ENCODE peak calls at places on chromosomes 3 and 15, in four cellular contexts. T is endothelial cell of umbilical vein, X is ovary, U is right lobe of liver. Q is an unnamed sample.

GRCh38 chr3:74643636-74644035 is 29.2 kb upstream of the CNTN3 start:
- DNase-seq in T (peak; percentile 4), X (peak; percentile 37), U (no peak), Q (peak; percentile 71)

GRCh38 chr3:37321260-37321852 is 147.0 kb upstream of the LRRFIP2 start:
- DNase-seq in T (peak; percentile 53), X (no peak), U (no peak), Q (no peak)

GRCh38 chr3:197007296-197007940 is 22.2 kb downstream of the MELTF start:
- DNase-seq in T (no peak), X (no peak), U (no peak), Q (no peak)

GRCh38 chr15:86813892-86814291 is 734.2 kb downstream of the AGBL1 start:
- DNase-seq in T (no peak), X (no peak), U (no peak), Q (no peak)

GRCh38 chr3:189372205-189372764 is 200.5 kb downstream of the TPRG1 start:
- DNase-seq in T (no peak), X (no peak), U (no peak), Q (no peak)

GRCh38 chr15:98889930-98890695 is 117.5 kb downstream of the PGPEP1L start:
- DNase-seq in T (peak; percentile 60), X (no peak), U (no peak), Q (no peak)

GRCh38 chr15:83012038-83012490 is 625 bp upstream of the C15orf40 start:
- DNase-seq in T (no peak), X (no peak), U (no peak), Q (no peak)

GRCh38 chr15:72116680-72117447 is 1.1 kb downstream of the MYO9A start:
- DNase-seq in T (peak; percentile 64), X (peak; percentile 51), U (peak; percentile 31), Q (peak; percentile 61)

GRCh38 chr3:127195417-127195816 is 2.5 kb downstream of the PRR23E start:
- DNase-seq in T (no peak), X (no peak), U (no peak), Q (no peak)

GRCh38 chr15:89227425-89227824 is 6.0 kb upstream of the RLBP1 start:
- DNase-seq in T (no peak), X (no peak), U (no peak), Q (no peak)

GRCh38 chr3:125003369-125003853 is 52.4 kb downstream of the HEG1 start:
- DNase-seq in T (no peak), X (peak; percentile 51), U (no peak), Q (peak; percentile 85)

GRCh38 chr3:4908769-4909156 is 70.5 kb upstream of the BHLHE40 start:
- DNase-seq in T (no peak), X (no peak), U (no peak), Q (no peak)

GRCh38 chr15:87961851-87962816 is 294.4 kb downstream of the NTRK3 start:
- DNase-seq in T (no peak), X (no peak), U (no peak), Q (no peak)

GRCh38 chr3:123392871-123393620 is 55.8 kb downstream of the ADCY5 start:
- DNase-seq in T (no peak), X (peak; percentile 13), U (no peak), Q (no peak)

GRCh38 chr3:197305854-197306253 is 7.4 kb upstream of the DLG1 start:
- DNase-seq in T (no peak), X (no peak), U (no peak), Q (no peak)

GRCh38 chr3:124229407-124229806 is 237.5 kb upstream of the ROPN1 start:
- DNase-seq in T (no peak), X (no peak), U (no peak), Q (no peak)

GRCh38 chr3:161890147-161890625 is 393.6 kb downstream of the OTOL1 start:
- DNase-seq in T (peak; percentile 18), X (no peak), U (no peak), Q (no peak)

GRCh38 chr15:65767895-65768294 is 24.2 kb downstream of the DENND4A start:
- DNase-seq in T (no peak), X (no peak), U (no peak), Q (no peak)

GRCh38 chr3:9884555-9885165 is 4.6 kb upstream of the CIDEC start:
- DNase-seq in T (no peak), X (no peak), U (no peak), Q (peak; percentile 19)

GRCh38 chr15:76730262-76730661 is 174.9 kb downstream of the SCAPER start:
- DNase-seq in T (peak; percentile 39), X (no peak), U (no peak), Q (no peak)

GRCh38 chr3:39289107-39289506 is 9.3 kb upstream of the CX3CR1 start:
- DNase-seq in T (no peak), X (no peak), U (no peak), Q (no peak)

GRCh38 chr3:188007897-188008296 is 146.1 kb upstream of the LPP start:
- DNase-seq in T (no peak), X (no peak), U (no peak), Q (peak; percentile 41)

GRCh38 chr3:56787784-56788256 is 13.9 kb downstream of the ARHGEF3 start:
- DNase-seq in T (no peak), X (no peak), U (no peak), Q (peak; percentile 35)

GRCh38 chr3:51860703-51861665 is at the start of gene IQCF2:
- DNase-seq in T (no peak), X (no peak), U (no peak), Q (no peak)

GRCh38 chr15:58142827-58143226 is 4.6 kb downstream of the AQP9 start:
- DNase-seq in T (no peak), X (no peak), U (no peak), Q (no peak)

DNA sequence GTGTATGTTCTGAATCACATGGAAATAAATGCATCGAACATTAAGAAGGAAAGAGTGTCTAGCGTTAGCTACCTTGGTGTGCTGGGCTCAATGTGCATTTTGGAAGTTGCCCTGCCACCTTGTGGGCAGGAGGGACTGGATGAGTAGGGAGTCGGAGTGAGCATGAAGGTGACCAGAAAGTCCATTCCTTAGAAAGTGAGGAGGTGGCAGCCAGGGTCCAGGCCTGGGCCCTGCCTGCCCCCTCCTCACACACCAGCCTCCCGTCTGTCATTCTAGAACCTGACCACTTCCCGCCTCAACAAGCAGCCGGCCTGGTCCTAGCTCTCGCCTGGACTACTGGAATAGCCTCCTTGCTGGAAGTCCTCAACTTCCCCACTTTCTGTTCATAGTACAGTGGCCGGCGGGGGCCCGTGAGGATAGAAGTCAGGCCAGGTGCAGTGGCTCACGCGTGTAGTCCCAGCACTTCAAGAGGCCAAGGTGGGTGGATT is 10.2 kb upstream of the GATA2 start:
- DNase-seq in T (no peak), X (no peak), U (no peak), Q (no peak)
- TF ChIP-seq POLR2A in T (no peak), X (no peak), U (no peak), Q (no peak)

GRCh38 chr15:78063966-78064365 is 13.5 kb downstream of the TBC1D2B start:
- DNase-seq in T (no peak), X (no peak), U (no peak), Q (no peak)

GRCh38 chr15:78064544-78064943 is 13.0 kb downstream of the TBC1D2B start:
- DNase-seq in T (no peak), X (no peak), U (no peak), Q (no peak)

GRCh38 chr15:78067328-78068241 is 9.9 kb downstream of the TBC1D2B start:
- DNase-seq in T (peak; percentile 60), X (no peak), U (no peak), Q (no peak)

GRCh38 chr15:78065284-78065872 is 12.1 kb downstream of the TBC1D2B start:
- DNase-seq in T (peak; percentile 68), X (peak; percentile 58), U (peak; percentile 78), Q (peak; percentile 88)

DNA sequence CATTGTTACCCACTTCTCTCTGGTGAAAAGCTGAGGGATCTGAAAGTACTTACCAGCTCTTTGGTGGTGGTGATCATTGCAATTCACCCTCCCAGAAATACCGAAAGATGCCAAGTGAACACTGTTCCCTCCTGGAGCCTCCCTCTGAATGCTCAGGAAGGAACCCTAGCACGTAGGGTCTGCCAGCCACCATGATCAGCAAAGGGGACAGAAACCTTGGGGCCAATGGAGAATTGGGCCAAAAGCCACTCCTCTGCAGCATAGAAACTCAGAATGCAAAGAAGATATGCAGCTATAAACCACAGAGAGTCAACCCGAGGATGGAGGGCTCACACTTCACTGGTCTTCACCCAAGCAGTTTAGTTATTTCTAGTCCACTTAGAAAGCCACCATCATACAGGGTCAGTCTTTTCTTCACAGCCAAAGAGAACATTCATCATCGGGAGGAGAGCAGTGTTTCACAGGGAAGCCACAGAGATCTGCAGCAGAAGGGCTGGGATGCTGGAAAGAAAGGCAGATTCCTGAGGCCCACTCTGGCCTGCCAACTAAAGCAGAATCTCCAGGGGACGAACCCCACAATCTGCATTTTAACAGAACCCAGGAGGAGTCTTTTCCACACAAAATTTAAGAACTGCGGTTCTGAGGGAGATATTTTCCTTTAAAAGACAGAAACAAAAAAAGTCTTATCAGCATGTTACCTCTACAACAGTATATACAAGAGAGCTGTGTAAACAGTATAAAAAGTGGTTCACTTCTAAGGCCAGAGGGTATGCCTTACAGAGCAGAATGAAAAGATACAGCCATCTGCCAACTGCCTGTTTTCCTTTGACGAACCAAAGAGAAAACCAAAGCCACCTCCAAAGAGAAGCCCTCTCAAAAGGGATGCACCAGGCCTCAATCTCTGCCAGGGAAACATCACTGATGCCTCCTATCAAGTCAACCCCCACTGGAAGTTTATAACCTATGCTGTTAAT is 11.3 kb downstream of the TBC1D2B start:
- DNase-seq in T (no peak), X (no peak), U (no peak), Q (no peak)
- H3K4me1 ChIP-seq in T (peaks cover 64% of the 10 kb centered on the region), X (peaks cover 55% of the 10 kb centered on the region), U (peaks cover 75% of the 10 kb centered on the region), Q (peaks cover 85% of the 10 kb centered on the region)

GRCh38 chr3:149658444-149659172 is 783 bp upstream of the WWTR1 start:
- DNase-seq in T (peak; percentile 84), X (peak; percentile 70), U (peak; percentile 68), Q (peak; percentile 81)
- TF ChIP-seq POLR2A in T (no peak), X (no peak), U (no peak), Q (no peak)

DNA sequence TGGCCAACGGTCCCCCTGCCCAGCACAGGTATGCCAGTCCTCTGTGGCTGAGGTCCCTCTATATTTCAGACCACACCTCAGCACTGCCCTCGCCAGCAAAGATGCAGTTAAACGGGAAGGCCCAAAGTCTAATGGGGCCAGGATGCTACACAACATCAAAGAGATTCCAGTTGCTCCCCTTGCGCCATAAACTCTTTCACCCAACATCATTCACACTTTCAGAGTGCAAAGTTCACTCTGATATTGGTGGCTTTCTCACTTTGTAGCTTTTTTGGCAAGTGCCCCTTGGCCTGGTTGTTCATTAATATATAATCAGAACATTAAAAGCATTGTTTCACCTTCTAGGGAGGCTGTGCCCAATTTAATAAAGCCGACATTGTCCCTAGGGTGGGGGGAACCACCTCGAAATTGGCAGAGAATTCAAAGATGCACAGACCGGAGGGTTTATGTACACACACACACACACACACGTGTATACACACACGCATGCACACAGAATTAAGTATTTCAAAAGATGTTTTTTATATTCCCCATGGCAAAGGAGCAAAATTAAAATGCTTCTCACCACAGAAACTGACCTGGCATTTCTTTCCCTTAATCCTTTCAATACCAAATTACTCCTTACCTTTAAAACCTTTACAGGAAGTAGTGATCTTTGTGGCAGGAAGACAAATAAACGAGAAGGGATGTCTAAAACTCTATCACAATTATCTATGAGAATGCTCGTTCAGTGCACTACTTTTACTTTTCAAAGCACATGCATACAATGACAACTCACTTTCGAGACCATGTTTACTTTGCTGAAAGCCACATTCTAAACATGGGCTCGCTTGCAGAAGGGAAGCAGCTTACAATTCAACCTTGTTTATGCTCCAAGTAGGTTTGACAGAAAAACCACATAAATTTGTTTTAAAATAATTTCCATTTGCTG is 19.5 kb downstream of the LRIG1 start:
- DNase-seq in T (no peak), X (no peak), U (no peak), Q (no peak)
- H3K4me1 ChIP-seq in T (peaks cover 38% of the 10 kb centered on the region), X (peaks cover 37% of the 10 kb centered on the region), U (peaks cover 44% of the 10 kb centered on the region), Q (peaks cover 94% of the 10 kb centered on the region)

GRCh38 chr3:134341391-134341790 is 32.9 kb downstream of the AMOTL2 start:
- DNase-seq in T (no peak), X (no peak), U (no peak), Q (no peak)
- TF ChIP-seq POLR2A in T (no peak), X (no peak), U (no peak), Q (no peak)

Q was measured in gastrocnemius medialis.